ENCODE peak calls at places on chromosome 1, in five cellular contexts. V is T-helper 2 cell, E is amniotic stem cell, D is tibial nerve, W is transverse colon. R is an unnamed sample.

GRCh38 chr1:42679364-42679983 is 2.7 kb upstream of the YBX1 start:
- DNase-seq in V (no peak), D (no peak), W (no peak), E (no peak), R (no peak)

GRCh38 chr1:221824025-221824424 is 82.1 kb upstream of the DUSP10 start:
- DNase-seq in E (no peak), W (no peak), D (no peak), V (no peak), R (no peak)

GRCh38 chr1:58013237-58013636 is 533.3 kb downstream of the OMA1 start:
- DNase-seq in D (no peak), E (no peak), W (no peak), V (no peak), R (no peak)

GRCh38 chr1:15150376-15150775 is 3.2 kb upstream of the TMEM51 start:
- DNase-seq in V (no peak), W (no peak), E (no peak), D (no peak), R (no peak)

GRCh38 chr1:83769072-83769471 is 229.9 kb downstream of the TTLL7 start:
- DNase-seq in V (no peak), W (no peak), E (no peak), D (no peak), R (no peak)

GRCh38 chr1:46529031-46529630 is 22.3 kb downstream of the KNCN start:
- DNase-seq in V (no peak), D (no peak), E (no peak), W (no peak), R (no peak)

GRCh38 chr1:148383966-148384365 is 99.1 kb downstream of the PPIAL4G start:
- DNase-seq in E (no peak), D (no peak), V (no peak), W (no peak), R (no peak)

GRCh38 chr1:222369991-222370910 is 177.7 kb downstream of the HHIPL2 start:
- DNase-seq in W (no peak), V (no peak), D (no peak), E (no peak), R (no peak)

GRCh38 chr1:187871177-187871576 is 1042.4 kb downstream of the PLA2G4A start:
- DNase-seq in D (no peak), V (no peak), W (no peak), E (no peak), R (no peak)

GRCh38 chr1:100457683-100458082 is 80.3 kb upstream of the GPR88 start:
- DNase-seq in E (no peak), V (no peak), W (no peak), D (no peak), R (no peak)

GRCh38 chr1:111274653-111275052 is 16.0 kb upstream of the CHIA start:
- DNase-seq in D (no peak), W (no peak), V (no peak), E (no peak), R (no peak)

GRCh38 chr1:111370871-111371270 is 56.7 kb downstream of the OVGP1 start:
- DNase-seq in E (no peak), V (no peak), D (no peak), W (no peak), R (no peak)

GRCh38 chr1:21232044-21232443 is 55.3 kb upstream of the EIF4G3 start:
- DNase-seq in D (peak), E (no peak), V (peak), W (peak), R (peak)

GRCh38 chr1:42968654-42969053 is 10.0 kb upstream of the SLC2A1 start:
- DNase-seq in W (no peak), E (no peak), D (no peak), V (no peak), R (no peak)

GRCh38 chr1:94322696-94323095 is 85.3 kb upstream of the ARHGAP29 start:
- DNase-seq in E (no peak), W (no peak), D (no peak), V (no peak), R (no peak)

GRCh38 chr1:150528997-150529396 is 13.4 kb downstream of the FALEC start:
- DNase-seq in W (no peak), V (no peak), E (no peak), D (no peak), R (no peak)

GRCh38 chr1:82777240-82777639 is 976.5 kb downstream of the ADGRL2 start:
- DNase-seq in V (no peak), W (no peak), E (no peak), D (no peak), R (no peak)

GRCh38 chr1:192545781-192546521 is 29.6 kb upstream of the RGS1 start:
- DNase-seq in W (no peak), D (no peak), E (no peak), V (no peak), R (no peak)

GRCh38 chr1:108080448-108080847 is 115.5 kb upstream of the VAV3 start:
- DNase-seq in D (no peak), W (no peak), V (no peak), E (no peak), R (no peak)

GRCh38 chr1:35640380-35641232 is 720 bp downstream of the PSMB2 start:
- DNase-seq in W (no peak), E (no peak), D (no peak), V (no peak), R (no peak)

GRCh38 chr1:51551848-51552296 is 32.8 kb upstream of the EPS15 start:
- DNase-seq in W (no peak), E (no peak), V (no peak), D (no peak), R (no peak)

GRCh38 chr1:172383541-172383940 is 36.9 kb upstream of the C1orf105 start:
- DNase-seq in D (no peak), V (no peak), E (peak), W (no peak), R (no peak)

GRCh38 chr1:52629021-52629643 is 3.8 kb upstream of the SHISAL2A start:
- DNase-seq in E (no peak), W (no peak), V (no peak), D (peak), R (no peak)

GRCh38 chr1:93668121-93668520 is 13.5 kb downstream of the BCAR3 start:
- DNase-seq in V (no peak), D (no peak), E (no peak), W (no peak), R (no peak)

GRCh38 chr1:60637651-60638050 is 444.7 kb upstream of the NFIA start:
- DNase-seq in D (no peak), V (no peak), W (no peak), E (no peak), R (no peak)

GRCh38 chr1:113984710-113985109 is 5.4 kb downstream of the OLFML3 start:
- DNase-seq in E (no peak), V (no peak), W (no peak), D (no peak), R (no peak)

GRCh38 chr1:27031235-27032118 is 18.8 kb upstream of the TENT5B start:
- DNase-seq in W (peak), E (no peak), V (no peak), D (no peak), R (no peak)